ENCODE peak calls at places on chromosomes 12 and 14, in ten cellular contexts. P, W, K, C, G, S, F, E, L and V are unnamed samples.

GRCh38 chr12:50052964-50053363 is 4.4 kb upstream of the ASIC1 start:
- DNase-seq in P (no peak), W (no peak), K (no peak), C (no peak), G (no peak), S (no peak), F (no peak), E (no peak), L (no peak), V (no peak)

GRCh38 chr12:89126712-89127111 is 225.6 kb downstream of the DUSP6 start:
- DNase-seq in P (no peak), W (no peak), K (no peak), C (peak), G (no peak), S (no peak), F (no peak), E (no peak), L (no peak), V (peak)

GRCh38 chr12:3042394-3042793 is 34.8 kb upstream of the TSPAN9 start:
- DNase-seq in P (no peak), W (no peak), K (no peak), C (no peak), G (peak), S (no peak), F (no peak), E (peak), L (no peak), V (no peak)

GRCh38 chr12:100058482-100059029 is 73.8 kb upstream of the ANKS1B start:
- DNase-seq in P (no peak), W (peak), K (no peak), C (peak), G (no peak), S (no peak), F (no peak), E (no peak), L (peak), V (no peak)

GRCh38 chr12:2332947-2333346 is 280.2 kb downstream of the CACNA1C start:
- DNase-seq in P (no peak), W (no peak), K (peak), C (peak), G (no peak), S (no peak), F (no peak), E (no peak), L (no peak), V (no peak)

GRCh38 chr12:52608161-52608560 is 6.9 kb upstream of the KRT72 start:
- DNase-seq in P (no peak), W (no peak), K (peak), C (no peak), G (no peak), S (no peak), F (no peak), E (no peak), L (no peak), V (no peak)

GRCh38 chr14:42884100-42884499 is 1277.4 kb downstream of the LRFN5 start:
- DNase-seq in P (no peak), W (peak), K (no peak), C (peak), G (no peak), S (no peak), F (no peak), E (no peak), L (no peak), V (no peak)

GRCh38 chr12:76545486-76545885 is 14.1 kb downstream of the OSBPL8 start:
- DNase-seq in P (no peak), W (no peak), K (no peak), C (no peak), G (no peak), S (no peak), F (no peak), E (no peak), L (no peak), V (no peak)

GRCh38 chr12:14841761-14842160 is 1.6 kb downstream of the ART4 start:
- DNase-seq in P (no peak), W (no peak), K (peak), C (peak), G (no peak), S (no peak), F (no peak), E (no peak), L (no peak), V (no peak)

GRCh38 chr12:105060715-105061378 is 23.4 kb downstream of the ALDH1L2 start:
- DNase-seq in P (no peak), W (no peak), K (no peak), C (no peak), G (no peak), S (no peak), F (no peak), E (no peak), L (no peak), V (no peak)

GRCh38 chr12:120118710-120119097 is 2.2 kb upstream of the RAB35 start:
- DNase-seq in P (no peak), W (no peak), K (no peak), C (no peak), G (no peak), S (no peak), F (no peak), E (peak), L (no peak), V (no peak)

GRCh38 chr12:9740109-9740750 is 7.3 kb upstream of the CLECL1 start:
- DNase-seq in P (no peak), W (no peak), K (no peak), C (no peak), G (no peak), S (no peak), F (no peak), E (peak), L (no peak), V (no peak)

GRCh38 chr12:57240069-57240921 is 10.7 kb downstream of the STAC3 start:
- DNase-seq in P (peak), W (peak), K (peak), C (no peak), G (peak), S (no peak), F (peak), E (peak), L (peak), V (peak)

GRCh38 chr14:66944872-66945271 is 244.4 kb upstream of the GARIN2 start:
- DNase-seq in P (no peak), W (no peak), K (no peak), C (peak), G (no peak), S (no peak), F (no peak), E (peak), L (no peak), V (no peak)

GRCh38 chr14:60058087-60058486 is 33.6 kb upstream of the PCNX4 start:
- DNase-seq in P (no peak), W (no peak), K (no peak), C (no peak), G (no peak), S (no peak), F (no peak), E (no peak), L (no peak), V (no peak)

GRCh38 chr12:58592817-58593216 is 327.5 kb downstream of the LRIG3 start:
- DNase-seq in P (no peak), W (no peak), K (peak), C (peak), G (no peak), S (no peak), F (no peak), E (no peak), L (no peak), V (no peak)

GRCh38 chr12:126337556-126337955 is 1272.3 kb downstream of the AACS start:
- DNase-seq in P (no peak), W (no peak), K (no peak), C (peak), G (no peak), S (no peak), F (no peak), E (no peak), L (no peak), V (no peak)

GRCh38 chr12:30613119-30613830 is 82.4 kb downstream of the IPO8 start:
- DNase-seq in P (no peak), W (no peak), K (no peak), C (peak), G (no peak), S (no peak), F (no peak), E (no peak), L (no peak), V (no peak)

GRCh38 chr14:94054401-94054800 is 26.6 kb downstream of the DDX24 start:
- DNase-seq in P (no peak), W (no peak), K (peak), C (no peak), G (no peak), S (no peak), F (no peak), E (no peak), L (no peak), V (no peak)